ENCODE peak calls at places on chromosomes 12 and 14, in ten cellular contexts. O is uterus; T is transverse colon; Y is GM23248; N is cardiac muscle cell; I is right cardiac atrium; C is mesendoderm; H is CD8-positive, alpha-beta T cell; V is neural progenitor cell; S is CD8-positive, alpha-beta memory T cell. Q is an unnamed sample.
A peak's percentile ranks its signal among the peaks of the same experiment; 100 is the strongest.

GRCh38 chr12:124833693-124834122 is 30.0 kb downstream of the SCARB1 start:
- DNase-seq in S (no peak), T (no peak), V (peak; percentile 96), H (no peak), N (peak; percentile 29), O (no peak), I (peak; percentile 82), C (peak; percentile 75), Y (peak; percentile 6), Q (peak; percentile 27)

GRCh38 chr12:67107235-67107634 is 161.9 kb upstream of the CAND1 start:
- DNase-seq in H (no peak), Y (no peak), C (no peak), O (no peak), I (no peak), N (no peak), V (no peak), T (no peak), S (no peak), Q (no peak)

GRCh38 chr14:105045710-105046326 is 19.4 kb downstream of the GPR132 start:
- DNase-seq in H (peak; percentile 98), I (peak; percentile 96), S (peak; percentile 93), C (peak; percentile 81), T (peak; percentile 94), O (peak; percentile 91), N (peak; percentile 93), Y (peak; percentile 91), V (peak; percentile 94), Q (peak; percentile 67)

GRCh38 chr12:111221296-111222026 is 147.4 kb downstream of the PHETA1 start:
- DNase-seq in N (no peak), H (no peak), O (no peak), Y (peak; percentile 17), V (peak; percentile 18), S (no peak), I (no peak), C (no peak), T (no peak), Q (no peak)

GRCh38 chr12:93571854-93572711 is at the start of gene SOCS2:
- DNase-seq in Y (peak; percentile 75), N (peak; percentile 71), H (peak; percentile 21), S (peak; percentile 12), O (peak; percentile 51), T (peak; percentile 58), C (peak; percentile 87), I (peak; percentile 80), V (peak; percentile 80), Q (no peak)

GRCh38 chr12:56954057-56954577 is 3.3 kb downstream of the RDH16 start:
- DNase-seq in V (no peak), C (no peak), O (no peak), Y (no peak), S (no peak), T (no peak), I (no peak), H (no peak), N (no peak), Q (no peak)

GRCh38 chr12:75414671-75415070 is 23.8 kb downstream of the GLIPR1L2 start:
- DNase-seq in T (no peak), S (no peak), C (no peak), Y (no peak), H (no peak), N (no peak), V (no peak), I (no peak), O (no peak), Q (no peak)

GRCh38 chr14:97166497-97166896 is 369.3 kb downstream of the VRK1 start:
- DNase-seq in C (no peak), H (no peak), O (no peak), V (no peak), S (no peak), N (no peak), T (no peak), I (no peak), Y (peak; percentile 2), Q (no peak)

DNA sequence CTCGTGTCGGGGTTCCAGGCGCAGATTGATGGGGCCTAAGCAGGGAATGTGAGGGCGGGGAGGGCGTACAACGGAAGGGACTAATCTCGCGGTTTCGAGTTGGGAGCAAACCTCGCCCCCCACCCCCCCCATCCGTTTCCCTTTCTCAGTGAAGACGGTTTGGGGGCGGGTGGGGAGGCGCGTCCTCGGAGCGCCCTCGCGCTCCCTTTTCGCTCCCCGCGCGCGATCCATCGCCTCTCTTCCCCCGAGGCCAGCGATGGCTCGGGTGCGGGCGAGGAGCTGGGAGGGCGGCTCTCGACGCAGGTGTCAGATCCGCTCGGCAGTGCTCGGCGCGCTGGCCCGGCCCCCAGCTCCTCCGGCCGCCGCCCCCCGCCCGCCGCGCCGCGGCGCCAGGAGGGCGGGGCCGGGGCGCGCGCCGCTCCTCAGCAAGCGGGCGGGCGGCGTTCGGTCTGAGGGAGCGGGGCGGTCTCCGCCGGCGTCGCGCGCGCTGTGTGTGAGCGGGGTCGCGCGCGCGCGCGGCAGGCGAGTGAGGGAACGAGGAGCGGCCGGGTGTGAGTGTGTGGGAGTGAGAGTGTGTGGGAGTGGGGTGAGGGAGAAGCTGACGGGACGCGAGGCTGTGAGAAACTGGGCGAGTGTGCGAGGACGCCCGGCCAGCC is at the start of gene RIMKLB:
- DNase-seq in H (peak; percentile 79), S (peak; percentile 67), V (peak; percentile 95), Y (peak; percentile 92), N (peak; percentile 94), O (peak; percentile 88), C (peak; percentile 92), I (peak; percentile 93), T (peak; percentile 80), Q (peak; percentile 63)
- H3K4me1 ChIP-seq in H (peaks cover 17% of the 10 kb centered on the region), S (peaks cover 16% of the 10 kb centered on the region), V (peaks cover 19% of the 10 kb centered on the region), Y (peaks cover 11% of the 10 kb centered on the region), N (peaks cover 24% of the 10 kb centered on the region), O (peaks cover under 1% of the 10 kb centered on the region), C (peaks cover 2% of the 10 kb centered on the region), I (peaks cover 3% of the 10 kb centered on the region), T (peaks cover 7% of the 10 kb centered on the region), Q (peaks cover 18% of the 10 kb centered on the region)

GRCh38 chr14:55028066-55028465 is 1.0 kb downstream of the SOCS4 start:
- DNase-seq in V (no peak), O (no peak), I (no peak), N (peak; percentile 2), Y (peak; percentile 54), H (no peak), C (no peak), T (no peak), S (no peak), Q (peak; percentile 17)

GRCh38 chr14:55026793-55027560 is at the start of the genes SOCS4 and WDHD1:
- DNase-seq in V (peak; percentile 95), I (peak; percentile 98), Y (peak; percentile 95), N (peak; percentile 94), T (peak; percentile 97), H (peak; percentile 96), C (peak; percentile 97), S (peak; percentile 96), O (peak; percentile 94), Q (peak; percentile 97)

GRCh38 chr14:55025948-55026347 is 951 bp downstream of the WDHD1 start:
- DNase-seq in V (no peak), I (no peak), H (no peak), O (no peak), C (no peak), Y (peak; percentile 7), T (no peak), S (no peak), N (no peak), Q (peak; percentile 50)

GRCh38 chr14:55028476-55028875 is 1.4 kb downstream of the SOCS4 start:
- DNase-seq in Y (no peak), H (no peak), V (no peak), O (no peak), N (no peak), S (no peak), C (no peak), T (no peak), I (no peak), Q (no peak)

DNA sequence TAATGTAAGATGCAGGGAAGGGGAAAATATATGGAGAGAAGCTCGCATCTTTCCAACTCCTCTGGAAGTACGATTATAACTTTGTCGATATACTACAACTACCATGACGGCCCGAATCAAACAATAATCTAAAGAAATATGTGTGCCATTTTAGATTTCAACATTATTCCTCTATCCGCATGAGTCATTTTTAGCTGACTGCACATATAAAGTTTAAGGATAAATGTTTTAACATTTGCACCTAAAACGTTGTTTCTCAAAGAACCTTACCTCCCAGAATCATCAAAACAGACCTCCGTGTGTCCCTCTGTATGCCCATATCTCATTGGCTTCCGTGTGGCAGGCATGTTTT is 482 bp downstream of the WDHD1 start:
- DNase-seq in S (no peak), Y (peak; percentile 64), I (no peak), N (no peak), H (no peak), C (no peak), O (no peak), T (no peak), V (no peak), Q (no peak)
- H3K4me1 ChIP-seq in S (peaks cover 19% of the 10 kb centered on the region), Y (peaks cover 31% of the 10 kb centered on the region), I (no peaks in the 10 kb centered on the region), N (peaks cover 28% of the 10 kb centered on the region), H (peaks cover 35% of the 10 kb centered on the region), C (peaks cover 5% of the 10 kb centered on the region), O (peaks cover 3% of the 10 kb centered on the region), T (peaks cover 31% of the 10 kb centered on the region), V (peaks cover 33% of the 10 kb centered on the region), Q (peaks cover 34% of the 10 kb centered on the region)

GRCh38 chr14:22821193-22822016 is 6.2 kb upstream of the SLC7A7 start:
- DNase-seq in V (no peak), T (no peak), H (no peak), N (peak; percentile 66), Y (peak; percentile 20), I (no peak), C (peak; percentile 73), S (no peak), O (no peak), Q (no peak)
- H3K4me1 ChIP-seq in V (peaks cover 6% of the 10 kb centered on the region), T (peaks cover 25% of the 10 kb centered on the region), H (peaks cover 10% of the 10 kb centered on the region), N (peaks cover 16% of the 10 kb centered on the region), Y (peaks cover 36% of the 10 kb centered on the region), I (no peaks in the 10 kb centered on the region), C (peaks cover 15% of the 10 kb centered on the region), S (peaks cover 19% of the 10 kb centered on the region), O (peaks cover 12% of the 10 kb centered on the region), Q (peaks cover 8% of the 10 kb centered on the region)

GRCh38 chr12:2344892-2345291 is 292.1 kb downstream of the CACNA1C start:
- DNase-seq in N (no peak), V (no peak), I (no peak), T (no peak), C (no peak), H (no peak), S (no peak), O (no peak), Y (no peak), Q (no peak)
- H3K4me1 ChIP-seq in N (peaks cover 16% of the 10 kb centered on the region), V (no peaks in the 10 kb centered on the region), I (peaks cover 23% of the 10 kb centered on the region), T (peaks cover 37% of the 10 kb centered on the region), C (no peaks in the 10 kb centered on the region), H (no peaks in the 10 kb centered on the region), S (no peaks in the 10 kb centered on the region), O (peaks cover 7% of the 10 kb centered on the region), Y (peaks cover 15% of the 10 kb centered on the region), Q (no peaks in the 10 kb centered on the region)

Q was measured in HAP-1.